ENCODE peak calls at places on chromosomes 6 and 20, in seven cellular contexts. K is CD8-positive, alpha-beta memory T cell; E is cerebellum; W is A172; Y is SJSA1; L is NCI-H1105; T is NCI-H2029 treated with DMSO at 0.1 percent for 48 hours. H is an unnamed sample.

GRCh38 chr6:44056392-44057237 is 70.6 kb downstream of the MRPL14 start:
- DNase-seq in K (no peak), E (peak; percentile 77), W (peak; percentile 88), Y (no peak), L (no peak), T (no peak), H (no peak)

GRCh38 chr20:34871320-34871926 is 1.2 kb downstream of the GGT7 start:
- DNase-seq in K (no peak), E (peak; percentile 78), W (no peak), Y (no peak), L (no peak), T (no peak), H (no peak)

GRCh38 chr20:31862506-31862905 is 7.8 kb downstream of the DUSP15 start:
- DNase-seq in K (no peak), E (no peak), W (no peak), Y (no peak), L (no peak), T (no peak), H (no peak)

GRCh38 chr20:20390393-20390792 is 22.5 kb downstream of the INSM1 start:
- DNase-seq in K (no peak), E (no peak), W (no peak), Y (no peak), L (no peak), T (no peak), H (no peak)

GRCh38 chr6:148617522-148617921 is 129.3 kb upstream of the UST start:
- DNase-seq in K (no peak), E (no peak), W (peak; percentile 4), Y (no peak), L (no peak), T (no peak), H (no peak)

GRCh38 chr6:121247386-121247785 is 86.9 kb downstream of the TBC1D32 start:
- DNase-seq in K (no peak), E (no peak), W (no peak), Y (no peak), L (no peak), T (no peak), H (no peak)

GRCh38 chr6:77326711-77327110 is 136.6 kb downstream of the HTR1B start:
- DNase-seq in K (no peak), E (no peak), W (no peak), Y (no peak), L (no peak), T (no peak), H (no peak)

GRCh38 chr6:116145786-116146675 is 20.1 kb upstream of the COL10A1 start:
- DNase-seq in K (no peak), E (no peak), W (no peak), Y (no peak), L (no peak), T (no peak), H (no peak)

GRCh38 chr20:43941476-43942212 is 27.0 kb downstream of the TOX2 start:
- DNase-seq in K (no peak), E (no peak), W (no peak), Y (no peak), L (no peak), T (peak; percentile 57), H (no peak)

GRCh38 chr6:144063744-144064401 is 31.5 kb downstream of the SF3B5 start:
- DNase-seq in K (peak; percentile 90), E (peak; percentile 67), W (peak; percentile 14), Y (peak; percentile 68), L (peak; percentile 75), T (no peak), H (peak; percentile 85)

GRCh38 chr6:134984821-134985220 is 34.9 kb upstream of the ALDH8A1 start:
- DNase-seq in K (no peak), E (no peak), W (peak; percentile 10), Y (no peak), L (no peak), T (no peak), H (no peak)

GRCh38 chr20:17682889-17683198 is 802 bp upstream of the RRBP1 start:
- DNase-seq in K (no peak), E (no peak), W (no peak), Y (no peak), L (no peak), T (no peak), H (no peak)

GRCh38 chr20:36808317-36809257 is 35.0 kb upstream of the DSN1 start:
- DNase-seq in K (peak; percentile 39), E (no peak), W (peak; percentile 50), Y (peak; percentile 81), L (no peak), T (no peak), H (peak; percentile 36)

H was measured in activated CD4-positive, CD25-positive, alpha-beta regulatory T cell.